ENCODE peak calls at places on chromosomes 7 and 10, in five cellular contexts. M is T-cell; G is amniotic stem cell; U is T-helper 22 cell; C is stimulated activated CD8-positive, alpha-beta memory T cell treated with anti-CD3 and anti-CD28 coated beads, Interleukin-2, amount 100 ng/mL, for 1 hour. P is an unnamed sample.
A peak's percentile ranks its signal among the peaks of the same experiment; 100 is the strongest.

GRCh38 chr7:35729061-35729783 is 34.3 kb upstream of the HERPUD2 start:
- DNase-seq in M (peak; percentile 55), G (no peak), U (no peak), C (peak; percentile 27), P (no peak)

GRCh38 chr10:72263613-72264241 is 10.0 kb upstream of the DDIT4 start:
- DNase-seq in M (peak; percentile 37), G (no peak), U (peak; percentile 21), C (no peak), P (no peak)

GRCh38 chr10:112981553-112981952 is 31.5 kb downstream of the TCF7L2 start:
- DNase-seq in M (no peak), G (no peak), U (no peak), C (no peak), P (no peak)

GRCh38 chr7:8190121-8190895 is 71.7 kb downstream of the ICA1 start:
- DNase-seq in M (peak; percentile 70), G (peak; percentile 28), U (peak; percentile 32), C (peak; percentile 47), P (no peak)

GRCh38 chr7:8442295-8442813 is 8.9 kb downstream of the NXPH1 start:
- DNase-seq in M (no peak), G (no peak), U (no peak), C (no peak), P (no peak)

GRCh38 chr7:92489634-92490033 is 11.9 kb upstream of the ERVW-1 start:
- DNase-seq in M (no peak), G (no peak), U (no peak), C (no peak), P (no peak)

GRCh38 chr7:28587211-28587610 is 174.9 kb downstream of the CREB5 start:
- DNase-seq in M (no peak), G (no peak), U (no peak), C (no peak), P (no peak)

GRCh38 chr7:105691029-105691691 is 109.9 kb upstream of the EFCAB10 start:
- DNase-seq in M (peak; percentile 53), G (no peak), U (peak; percentile 32), C (no peak), P (no peak)

GRCh38 chr7:84686373-84686772 is 491.8 kb upstream of the SEMA3A start:
- DNase-seq in M (no peak), G (no peak), U (no peak), C (no peak), P (no peak)

GRCh38 chr10:785539-786214 is 96.2 kb upstream of the DIP2C start:
- DNase-seq in M (no peak), G (no peak), U (no peak), C (no peak), P (no peak)

GRCh38 chr10:132965411-132966057 is 23.2 kb upstream of the CFAP46 start:
- DNase-seq in M (no peak), G (no peak), U (no peak), C (no peak), P (no peak)

GRCh38 chr7:135161669-135162068 is 8.8 kb downstream of the CYREN start:
- DNase-seq in M (no peak), G (no peak), U (no peak), C (no peak), P (no peak)

GRCh38 chr10:71052261-71052660 is 160.1 kb upstream of the UNC5B start:
- DNase-seq in M (no peak), G (no peak), U (no peak), C (no peak), P (no peak)

GRCh38 chr7:25832456-25832855 is 319.5 kb upstream of the NFE2L3 start:
- DNase-seq in M (no peak), G (no peak), U (no peak), C (no peak), P (no peak)

GRCh38 chr7:74084722-74085578 is 1.3 kb downstream of the LIMK1 start:
- DNase-seq in M (no peak), G (no peak), U (no peak), C (no peak), P (no peak)

GRCh38 chr7:17773289-17773626 is 167.0 kb downstream of the SNX13 start:
- DNase-seq in M (no peak), G (no peak), U (no peak), C (no peak), P (no peak)

GRCh38 chr10:30068482-30069223 is 9.3 kb upstream of the JCAD start:
- DNase-seq in M (no peak), G (no peak), U (no peak), C (no peak), P (no peak)

GRCh38 chr10:131938681-131939080 is 37.9 kb downstream of the PPP2R2D start:
- DNase-seq in M (no peak), G (no peak), U (no peak), C (no peak), P (no peak)

GRCh38 chr10:20877986-20878979 is 18.8 kb downstream of the NEBL start:
- DNase-seq in M (no peak), G (no peak), U (no peak), C (no peak), P (no peak)

GRCh38 chr7:17682586-17682985 is 257.7 kb downstream of the SNX13 start:
- DNase-seq in M (no peak), G (no peak), U (no peak), C (no peak), P (no peak)

GRCh38 chr10:121516071-121516470 is 82.2 kb downstream of the FGFR2 start:
- DNase-seq in M (no peak), G (no peak), U (no peak), C (no peak), P (no peak)

GRCh38 chr10:102919992-102920736 is 2.1 kb downstream of the CNNM2 start:
- DNase-seq in M (no peak), G (no peak), U (no peak), C (no peak), P (no peak)

GRCh38 chr7:135980665-135981180 is 3.6 kb upstream of the MTPN start:
- DNase-seq in M (peak; percentile 61), G (peak; percentile 71), U (peak; percentile 63), C (peak; percentile 23), P (no peak)

GRCh38 chr10:30645340-30645827 is 15.8 kb upstream of the LYZL2 start:
- DNase-seq in M (no peak), G (no peak), U (no peak), C (no peak), P (no peak)

GRCh38 chr10:100847440-100847839 is 65.3 kb upstream of the SLF2 start:
- DNase-seq in M (no peak), G (no peak), U (no peak), C (no peak), P (no peak)

GRCh38 chr10:31758495-31758894 is 170.1 kb downstream of the ARHGAP12 start:
- DNase-seq in M (no peak), G (no peak), U (no peak), C (no peak), P (no peak)

GRCh38 chr7:37982423-37982822 is 62.0 kb downstream of the EPDR1 start:
- DNase-seq in M (no peak), G (no peak), U (no peak), C (no peak), P (no peak)

GRCh38 chr7:28020302-28020940 is 160.2 kb downstream of the JAZF1 start:
- DNase-seq in M (peak; percentile 25), G (no peak), U (no peak), C (no peak), P (no peak)

GRCh38 chr7:28626629-28627262 is 214.4 kb downstream of the CREB5 start:
- DNase-seq in M (peak; percentile 4), G (no peak), U (no peak), C (no peak), P (no peak)

GRCh38 chr10:96626795-96627194 is 40.0 kb upstream of the TM9SF3 start:
- DNase-seq in M (no peak), G (no peak), U (no peak), C (no peak), P (no peak)

GRCh38 chr7:17584822-17585221 is 286.4 kb downstream of the AHR start:
- DNase-seq in M (no peak), G (no peak), U (no peak), C (no peak), P (no peak)

GRCh38 chr7:36343548-36343947 is 46.1 kb upstream of the ANLN start:
- DNase-seq in M (no peak), G (no peak), U (no peak), C (no peak), P (no peak)